ENCODE peak calls at places on chromosomes 6 and 20, in ten cellular contexts. V, W, M, G, Q, N, E, J, R and C are unnamed samples.

GRCh38 chr6:157552171-157552747 is 171.3 kb downstream of the ZDHHC14 start:
- DNase-seq in V (no peak), W (no peak), M (no peak), G (peak; percentile 11), Q (no peak), N (no peak), E (no peak), J (no peak), R (no peak), C (no peak)

GRCh38 chr20:62276448-62276847 is 26.3 kb upstream of the ADRM1 start:
- DNase-seq in V (no peak), W (no peak), M (no peak), G (no peak), Q (no peak), N (peak; percentile 98), E (no peak), J (no peak), R (no peak), C (no peak)

GRCh38 chr6:51249798-51250197 is 431.1 kb downstream of the TFAP2B start:
- DNase-seq in V (no peak), W (no peak), M (no peak), G (no peak), Q (no peak), N (no peak), E (no peak), J (no peak), R (no peak), C (no peak)

GRCh38 chr20:17663486-17663885 is 18.6 kb downstream of the RRBP1 start:
- DNase-seq in V (no peak), W (no peak), M (no peak), G (no peak), Q (no peak), N (no peak), E (no peak), J (no peak), R (no peak), C (no peak)

GRCh38 chr20:48285656-48286055 is 500.4 kb upstream of the SULF2 start:
- DNase-seq in V (no peak), W (no peak), M (no peak), G (no peak), Q (no peak), N (no peak), E (no peak), J (no peak), R (no peak), C (no peak)

GRCh38 chr20:30281584-30282197 is 975.8 kb upstream of the DEFB115 start:
- DNase-seq in V (peak; percentile 55), W (no peak), M (no peak), G (no peak), Q (no peak), N (no peak), E (no peak), J (no peak), R (no peak), C (no peak)

GRCh38 chr6:138572200-138572875 is 73.0 kb upstream of the NHSL1 start:
- DNase-seq in V (peak; percentile 84), W (no peak), M (peak; percentile 68), G (no peak), Q (no peak), N (peak; percentile 28), E (no peak), J (no peak), R (peak; percentile 83), C (peak; percentile 79)

GRCh38 chr6:92708270-92708669 is 711.1 kb downstream of the EPHA7 start:
- DNase-seq in V (no peak), W (no peak), M (no peak), G (no peak), Q (no peak), N (no peak), E (no peak), J (no peak), R (no peak), C (no peak)

GRCh38 chr6:15546591-15546990 is 116.2 kb downstream of the DTNBP1 start:
- DNase-seq in V (no peak), W (no peak), M (no peak), G (no peak), Q (no peak), N (no peak), E (no peak), J (no peak), R (no peak), C (no peak)

GRCh38 chr20:35226775-35227681 is 538 bp downstream of the MMP24 start:
- DNase-seq in V (peak; percentile 79), W (peak; percentile 16), M (peak; percentile 75), G (peak; percentile 51), Q (peak; percentile 13), N (no peak), E (peak; percentile 10), J (peak; percentile 12), R (no peak), C (peak; percentile 41)

GRCh38 chr20:61043681-61044080 is 208.4 kb upstream of the CDH4 start:
- DNase-seq in V (no peak), W (no peak), M (no peak), G (no peak), Q (no peak), N (no peak), E (no peak), J (no peak), R (no peak), C (no peak)

GRCh38 chr20:23305098-23305497 is 45.5 kb upstream of the NXT1 start:
- DNase-seq in V (peak; percentile 78), W (no peak), M (no peak), G (no peak), Q (no peak), N (peak; percentile 42), E (no peak), J (no peak), R (peak; percentile 19), C (no peak)

GRCh38 chr6:21613809-21614208 is 20.3 kb downstream of the SOX4 start:
- DNase-seq in V (no peak), W (no peak), M (no peak), G (no peak), Q (no peak), N (no peak), E (peak; percentile 32), J (no peak), R (no peak), C (no peak)
- H3K4me3 ChIP-seq in V (no peak overlapping the region), W (no peak overlapping the region), M (no peak overlapping the region), G (no peak overlapping the region), Q (no peak overlapping the region), N (no peak overlapping the region), E (no peak overlapping the region), J (no peak overlapping the region), R (no peak overlapping the region), C (no peak overlapping the region)

DNA sequence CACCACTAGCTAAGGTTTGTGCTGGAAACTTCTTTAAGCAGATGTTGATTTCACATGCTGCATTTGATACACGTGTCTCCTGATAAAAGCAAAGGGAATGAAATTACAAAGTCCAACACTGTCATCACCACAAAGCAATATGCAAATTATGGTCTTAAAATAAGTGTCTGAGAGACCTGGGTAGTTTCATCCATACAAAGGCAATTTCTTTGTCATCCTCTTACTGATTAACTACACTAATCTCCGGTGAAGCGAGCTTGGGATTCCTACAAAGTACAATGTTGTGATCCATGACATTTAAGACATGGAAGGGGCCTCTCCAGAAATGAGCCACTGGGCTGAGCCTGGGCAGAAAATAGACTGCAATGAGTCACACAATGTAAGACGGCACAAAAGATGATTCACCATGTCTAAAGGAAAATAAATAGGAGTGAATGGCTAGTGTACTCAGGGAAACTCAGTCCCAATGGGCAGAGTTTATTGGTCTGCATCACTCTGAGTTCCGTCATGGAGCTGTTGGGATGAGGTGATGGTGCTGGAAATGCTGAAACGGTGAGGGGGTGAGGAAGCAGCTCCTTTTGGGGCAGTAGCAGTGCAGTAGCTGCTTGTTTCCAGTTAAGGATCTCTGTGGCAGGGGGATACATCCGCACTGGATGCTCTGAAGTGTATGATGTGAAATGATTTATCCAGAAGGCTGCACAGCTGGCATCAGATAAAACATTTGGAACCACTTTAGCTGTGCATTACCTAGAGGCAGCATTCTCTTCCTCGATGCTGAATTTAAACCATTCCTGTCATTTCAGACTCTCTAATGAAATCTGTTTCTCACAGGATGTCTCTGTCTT is 103.3 kb downstream of the IBTK start:
- DNase-seq in V (no peak), W (no peak), M (no peak), G (peak; percentile 17), Q (no peak), N (peak; percentile 39), E (no peak), J (peak; percentile 40), R (no peak), C (peak; percentile 53)
- H3K4me3 ChIP-seq in V (no peak overlapping the region), W (no peak overlapping the region), M (no peak overlapping the region), G (no peak overlapping the region), Q (no peak overlapping the region), N (no peak overlapping the region), E (no peak overlapping the region), J (no peak overlapping the region), R (no peak overlapping the region), C (no peak overlapping the region)

GRCh38 chr6:12749531-12750379 is 33.2 kb downstream of the PHACTR1 start:
- DNase-seq in V (peak; percentile 42), W (no peak), M (no peak), G (no peak), Q (no peak), N (no peak), E (no peak), J (no peak), R (peak; percentile 52), C (no peak)
- H3K4me3 ChIP-seq in V (peak overlapping the region; percentile 39), W (no peak overlapping the region), M (no peak overlapping the region), G (no peak overlapping the region), Q (no peak overlapping the region), N (no peak overlapping the region), E (no peak overlapping the region), J (no peak overlapping the region), R (peak overlapping the region; percentile 49), C (peak overlapping the region; percentile 32)

GRCh38 chr6:170163405-170164170 is 127.3 kb downstream of the DLL1 start:
- DNase-seq in V (no peak), W (no peak), M (peak; percentile 32), G (no peak), Q (no peak), N (no peak), E (no peak), J (no peak), R (no peak), C (no peak)
- H3K4me3 ChIP-seq in V (no peak overlapping the region), W (no peak overlapping the region), M (no peak overlapping the region), G (no peak overlapping the region), Q (no peak overlapping the region), N (no peak overlapping the region), E (no peak overlapping the region), J (no peak overlapping the region), R (no peak overlapping the region), C (no peak overlapping the region)

DNA sequence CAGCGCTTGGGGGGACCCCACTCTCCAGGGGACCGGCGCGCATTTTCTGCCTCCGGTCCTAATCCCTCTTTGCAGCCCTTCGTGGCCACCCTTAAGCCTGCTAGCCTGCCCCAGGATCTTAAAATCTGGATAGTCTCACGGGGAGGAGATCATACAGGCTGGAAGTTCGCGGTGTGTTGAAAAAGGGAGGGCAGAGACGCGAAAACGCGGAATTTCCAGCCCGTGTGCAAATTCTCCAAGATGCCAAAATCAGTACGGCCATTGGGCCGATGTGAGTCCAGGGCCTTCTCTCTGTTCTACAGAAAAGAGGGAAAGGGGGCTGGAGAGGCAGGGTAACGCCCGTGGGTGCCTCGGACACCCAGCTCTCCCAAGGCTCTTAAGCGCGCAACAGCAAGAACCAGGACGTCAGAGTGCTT is 9.4 kb downstream of the NR2E1 start:
- DNase-seq in V (no peak), W (no peak), M (no peak), G (no peak), Q (no peak), N (no peak), E (no peak), J (no peak), R (no peak), C (no peak)
- H3K4me3 ChIP-seq in V (no peak overlapping the region), W (no peak overlapping the region), M (peak overlapping the region; percentile 41), G (no peak overlapping the region), Q (no peak overlapping the region), N (peak overlapping the region; percentile 30), E (no peak overlapping the region), J (no peak overlapping the region), R (peak overlapping the region; percentile 64), C (no peak overlapping the region)